ENCODE peak calls at places on chromosomes 13 and 19, in ten cellular contexts. A is progenitor cell of endocrine pancreas; V is stomach; Y is right atrium auricular region; D is mesothelial cell of epicardium; P is lower leg skin; E is CD4-positive, alpha-beta T cell; K is foreskin fibroblast; M is mucosa of descending colon; S is breast epithelium. T is an unnamed sample.
A peak's percentile ranks its signal among the peaks of the same experiment; 100 is the strongest.

GRCh38 chr19:49874503-49875157 is 2.5 kb downstream of the AKT1S1 start:
- DNase-seq in A (no peak), V (no peak), Y (no peak), D (no peak), P (no peak), E (no peak), K (no peak), M (no peak), S (no peak), T (no peak)

GRCh38 chr13:36829753-36830152 is 10.7 kb downstream of the RFXAP start:
- DNase-seq in A (no peak), V (no peak), Y (no peak), D (no peak), P (no peak), E (no peak), K (no peak), M (no peak), S (no peak), T (no peak)

GRCh38 chr13:30617315-30618185 is at the start of gene USPL1:
- DNase-seq in A (peak; percentile 96), V (peak; percentile 98), Y (peak; percentile 98), D (peak; percentile 96), P (peak; percentile 97), E (peak; percentile 97), K (peak; percentile 100), M (peak; percentile 99), S (peak; percentile 98), T (peak; percentile 86)

GRCh38 chr19:13574933-13575332 is 68.7 kb upstream of the CACNA1A start:
- DNase-seq in A (no peak), V (no peak), Y (no peak), D (no peak), P (no peak), E (no peak), K (peak; percentile 40), M (no peak), S (no peak), T (no peak)

GRCh38 chr13:94710081-94710809 is 2.1 kb downstream of the SOX21 start:
- DNase-seq in A (no peak), V (no peak), Y (no peak), D (no peak), P (no peak), E (no peak), K (no peak), M (no peak), S (no peak), T (no peak)

GRCh38 chr13:87524775-87525174 is 146.4 kb upstream of the SLITRK5 start:
- DNase-seq in A (no peak), V (no peak), Y (no peak), D (no peak), P (no peak), E (no peak), K (no peak), M (no peak), S (no peak), T (no peak)

GRCh38 chr13:102903659-102904407 is 58.0 kb downstream of the ERCC5 start:
- DNase-seq in A (no peak), V (no peak), Y (no peak), D (no peak), P (no peak), E (no peak), K (peak; percentile 64), M (no peak), S (no peak), T (no peak)

GRCh38 chr13:25876256-25876655 is 175.6 kb downstream of the SHISA2 start:
- DNase-seq in A (no peak), V (no peak), Y (no peak), D (no peak), P (no peak), E (no peak), K (no peak), M (no peak), S (no peak), T (no peak)

GRCh38 chr13:109784590-109785140 is 1.7 kb downstream of the IRS2 start:
- DNase-seq in A (peak; percentile 86), V (peak; percentile 85), Y (no peak), D (peak; percentile 75), P (peak; percentile 59), E (peak; percentile 53), K (peak; percentile 94), M (peak; percentile 83), S (peak; percentile 43), T (peak; percentile 41)

GRCh38 chr13:97502192-97502591 is 68.2 kb downstream of the RAP2A start:
- DNase-seq in A (no peak), V (no peak), Y (no peak), D (no peak), P (no peak), E (no peak), K (peak; percentile 5), M (no peak), S (no peak), T (no peak)

GRCh38 chr13:112603641-112604220 is 15.8 kb upstream of the TUBGCP3 start:
- DNase-seq in A (no peak), V (no peak), Y (no peak), D (no peak), P (no peak), E (no peak), K (peak; percentile 47), M (no peak), S (no peak), T (no peak)

GRCh38 chr19:56133858-56134654 is 7.0 kb upstream of the ZNF444 start:
- DNase-seq in A (no peak), V (no peak), Y (no peak), D (no peak), P (no peak), E (no peak), K (peak; percentile 49), M (no peak), S (no peak), T (no peak)

GRCh38 chr13:105847532-105848295 is 687.7 kb downstream of the EFNB2 start:
- DNase-seq in A (no peak), V (no peak), Y (no peak), D (no peak), P (no peak), E (no peak), K (peak; percentile 37), M (no peak), S (no peak), T (no peak)

GRCh38 chr13:30334663-30335386 is 27.5 kb upstream of the KATNAL1 start:
- DNase-seq in A (no peak), V (no peak), Y (no peak), D (no peak), P (no peak), E (no peak), K (peak; percentile 16), M (no peak), S (no peak), T (no peak)

GRCh38 chr13:103898481-103898880 is 832.3 kb upstream of the SLC10A2 start:
- DNase-seq in A (no peak), V (no peak), Y (no peak), D (no peak), P (no peak), E (no peak), K (no peak), M (no peak), S (no peak), T (no peak)

GRCh38 chr19:20565321-20566018 is at the start of gene ZNF737:
- DNase-seq in A (peak; percentile 88), V (peak; percentile 98), Y (peak; percentile 98), D (peak; percentile 88), P (peak; percentile 94), E (peak; percentile 92), K (peak; percentile 97), M (peak; percentile 93), S (peak; percentile 96), T (peak; percentile 97)
- TF ChIP-seq CTCF in A (peak; percentile 52), V (peak; percentile 13), Y (no peak), D (peak; percentile 36), P (no peak), E (peak; percentile 30), K (peak; percentile 32), M (no peak), S (peak; percentile 44), T (no peak)

GRCh38 chr19:16581971-16582343 is 9.7 kb upstream of the SLC35E1 start:
- DNase-seq in A (no peak), V (no peak), Y (no peak), D (no peak), P (no peak), E (no peak), K (peak; percentile 57), M (no peak), S (no peak), T (no peak)

GRCh38 chr19:16582486-16583261 is 10.5 kb upstream of the SLC35E1 start:
- DNase-seq in A (no peak), V (no peak), Y (no peak), D (no peak), P (no peak), E (no peak), K (no peak), M (no peak), S (no peak), T (no peak)

GRCh38 chr19:16584825-16585801 is 12.9 kb upstream of the SLC35E1 start:
- DNase-seq in A (no peak), V (no peak), Y (no peak), D (no peak), P (no peak), E (no peak), K (peak; percentile 27), M (peak; percentile 57), S (no peak), T (no peak)

GRCh38 chr19:16579381-16579780 is 7.2 kb upstream of the SLC35E1 start:
- DNase-seq in A (no peak), V (no peak), Y (no peak), D (no peak), P (no peak), E (no peak), K (no peak), M (no peak), S (no peak), T (no peak)

GRCh38 chr19:16581145-16581970 is 9.1 kb upstream of the SLC35E1 start:
- DNase-seq in A (no peak), V (no peak), Y (no peak), D (no peak), P (no peak), E (no peak), K (peak; percentile 46), M (no peak), S (no peak), T (no peak)
- TF ChIP-seq CTCF in A (no peak), V (no peak), Y (no peak), D (no peak), P (no peak), E (no peak), K (no peak), M (no peak), S (peak; percentile 16), T (no peak)

DNA sequence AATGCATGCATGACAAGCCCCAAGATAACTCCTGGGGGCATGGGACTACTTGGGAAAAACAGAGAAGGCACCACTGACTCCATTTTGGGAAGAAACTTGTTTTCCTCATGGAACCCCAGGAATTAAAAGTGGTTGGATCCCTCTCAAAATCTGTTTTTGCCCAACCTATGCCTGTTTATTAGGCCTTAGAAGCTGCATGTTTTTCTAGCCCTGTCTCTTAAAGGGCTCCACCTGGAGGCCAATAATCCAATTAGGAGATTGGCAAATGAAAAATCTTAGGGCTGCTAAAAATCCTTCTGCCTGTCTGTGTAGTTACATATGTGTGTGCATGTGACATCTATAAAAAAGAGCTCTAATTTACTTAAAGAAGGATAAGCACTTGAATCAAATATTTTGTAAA is 26.9 kb downstream of the MED4 start:
- DNase-seq in A (no peak), V (no peak), Y (no peak), D (no peak), P (no peak), E (no peak), K (no peak), M (no peak), S (no peak), T (no peak)
- TF ChIP-seq CTCF in A (no peak), V (no peak), Y (no peak), D (no peak), P (no peak), E (no peak), K (no peak), M (no peak), S (no peak), T (no peak)

GRCh38 chr13:41075034-41075433 is 13.7 kb downstream of the WBP4 start:
- DNase-seq in A (no peak), V (no peak), Y (no peak), D (no peak), P (no peak), E (peak; percentile 14), K (peak; percentile 67), M (no peak), S (no peak), T (no peak)
- TF ChIP-seq CTCF in A (peak; percentile 66), V (peak; percentile 32), Y (no peak), D (peak; percentile 66), P (no peak), E (peak; percentile 53), K (peak; percentile 36), M (peak; percentile 10), S (peak; percentile 45), T (no peak)